ENCODE peak calls at places on chromosomes 7 and 10, in four cellular contexts. One of them, this sample, is unnamed.

GRCh38 chr7:7104971-7105370 is 77.4 kb upstream of the C1GALT1 start:
- DNase-seq in fibroblast of mammary gland: no peak
- DNase-seq in GM23248: no peak
- DNase-seq in stomach: no peak
- DNase-seq in this sample: no peak

GRCh38 chr7:108080094-108080656 is 50.0 kb downstream of the LAMB4 start:
- DNase-seq in fibroblast of mammary gland: no peak
- DNase-seq in stomach: no peak
- DNase-seq in GM23248: peak; percentile 13
- DNase-seq in this sample: no peak

GRCh38 chr7:100856871-100857282 is 4.4 kb downstream of the SLC12A9 start:
- DNase-seq in stomach: no peak
- DNase-seq in GM23248: no peak
- DNase-seq in fibroblast of mammary gland: no peak
- DNase-seq in this sample: no peak

GRCh38 chr10:133336131-133337078 is at the start of gene CALY:
- DNase-seq in fibroblast of mammary gland: no peak
- DNase-seq in stomach: peak; percentile 59
- DNase-seq in GM23248: peak; percentile 15
- DNase-seq in this sample: peak; percentile 49

GRCh38 chr7:39987641-39988347 is 37.7 kb downstream of the CDK13 start:
- DNase-seq in stomach: no peak
- DNase-seq in fibroblast of mammary gland: no peak
- DNase-seq in GM23248: no peak
- DNase-seq in this sample: no peak

GRCh38 chr10:88800152-88801125 is 2.1 kb upstream of the LIPM start:
- DNase-seq in fibroblast of mammary gland: peak; percentile 54
- DNase-seq in GM23248: peak; percentile 72
- DNase-seq in stomach: no peak
- DNase-seq in this sample: peak; percentile 1

GRCh38 chr7:117834983-117835664 is 38.1 kb downstream of the CTTNBP2 start:
- DNase-seq in stomach: no peak
- DNase-seq in fibroblast of mammary gland: no peak
- DNase-seq in GM23248: no peak
- DNase-seq in this sample: no peak

GRCh38 chr7:12583181-12583580 is 12.7 kb downstream of the SCIN start:
- DNase-seq in GM23248: peak; percentile 47
- DNase-seq in stomach: no peak
- DNase-seq in fibroblast of mammary gland: no peak
- DNase-seq in this sample: no peak

GRCh38 chr10:101843032-101843991 is at the start of gene KCNIP2:
- DNase-seq in stomach: no peak
- DNase-seq in fibroblast of mammary gland: no peak
- DNase-seq in GM23248: no peak
- DNase-seq in this sample: no peak

GRCh38 chr7:137146552-137146961 is 197.0 kb downstream of the PTN start:
- DNase-seq in GM23248: peak; percentile 81
- DNase-seq in fibroblast of mammary gland: peak; percentile 56
- DNase-seq in stomach: no peak
- DNase-seq in this sample: peak; percentile 4

GRCh38 chr7:3112499-3113134 is 69.0 kb upstream of the CARD11 start:
- DNase-seq in GM23248: no peak
- DNase-seq in stomach: no peak
- DNase-seq in fibroblast of mammary gland: no peak
- DNase-seq in this sample: no peak

GRCh38 chr10:130337305-130337640 is 201.1 kb downstream of the GLRX3 start:
- DNase-seq in fibroblast of mammary gland: no peak
- DNase-seq in GM23248: no peak
- DNase-seq in stomach: no peak
- DNase-seq in this sample: no peak

GRCh38 chr7:106421181-106421762 is 136.5 kb upstream of the NAMPT start:
- DNase-seq in GM23248: peak; percentile 89
- DNase-seq in fibroblast of mammary gland: peak; percentile 94
- DNase-seq in stomach: peak; percentile 43
- DNase-seq in this sample: peak; percentile 88

GRCh38 chr10:12628153-12628552 is 278.8 kb downstream of the CAMK1D start:
- DNase-seq in stomach: no peak
- DNase-seq in fibroblast of mammary gland: no peak
- DNase-seq in GM23248: no peak
- DNase-seq in this sample: no peak

GRCh38 chr10:27223964-27224363 is 16.6 kb downstream of the ACBD5 start:
- DNase-seq in GM23248: peak; percentile 62
- DNase-seq in stomach: peak; percentile 60
- DNase-seq in fibroblast of mammary gland: peak; percentile 48
- DNase-seq in this sample: peak; percentile 23

GRCh38 chr10:15084502-15084922 is 4.1 kb downstream of the ACBD7 start:
- DNase-seq in GM23248: peak; percentile 93
- DNase-seq in fibroblast of mammary gland: peak; percentile 95
- DNase-seq in stomach: peak; percentile 48
- DNase-seq in this sample: peak; percentile 61

GRCh38 chr7:84196007-84196551 is 1.5 kb upstream of the SEMA3A start:
- DNase-seq in GM23248: peak; percentile 72
- DNase-seq in fibroblast of mammary gland: peak; percentile 50
- DNase-seq in stomach: no peak
- DNase-seq in this sample: peak; percentile 33

GRCh38 chr10:99930731-99931550 is 78.8 kb downstream of the DNMBP start:
- DNase-seq in GM23248: no peak
- DNase-seq in stomach: peak; percentile 91
- DNase-seq in fibroblast of mammary gland: no peak
- DNase-seq in this sample: no peak

GRCh38 chr10:9608592-9608991 is 1409.1 kb upstream of the CELF2 start:
- DNase-seq in fibroblast of mammary gland: peak; percentile 55
- DNase-seq in stomach: no peak
- DNase-seq in GM23248: peak; percentile 57
- DNase-seq in this sample: no peak

GRCh38 chr10:24848169-24848688 is 104.2 kb downstream of the PRTFDC1 start:
- DNase-seq in stomach: no peak
- DNase-seq in fibroblast of mammary gland: peak; percentile 37
- DNase-seq in GM23248: peak; percentile 14
- DNase-seq in this sample: no peak

GRCh38 chr7:135645296-135645904 is 16.9 kb upstream of the STMP1 start:
- DNase-seq in GM23248: peak; percentile 83
- DNase-seq in fibroblast of mammary gland: peak; percentile 58
- DNase-seq in stomach: no peak
- DNase-seq in this sample: no peak

GRCh38 chr7:5284304-5285281 is 1.9 kb downstream of the SLC29A4 start:
- DNase-seq in fibroblast of mammary gland: peak; percentile 6
- DNase-seq in GM23248: no peak
- DNase-seq in stomach: peak; percentile 65
- DNase-seq in this sample: no peak

GRCh38 chr10:132384618-132385510 is 12.1 kb upstream of the PWWP2B start:
- DNase-seq in fibroblast of mammary gland: no peak
- DNase-seq in GM23248: peak; percentile 27
- DNase-seq in stomach: no peak
- DNase-seq in this sample: no peak

GRCh38 chr10:42926831-42927230 is 144.2 kb downstream of the BMS1 start:
- DNase-seq in GM23248: peak; percentile 65
- DNase-seq in fibroblast of mammary gland: peak; percentile 53
- DNase-seq in stomach: no peak
- DNase-seq in this sample: peak; percentile 63

GRCh38 chr10:60853107-60853506 is 74.8 kb downstream of the CDK1 start:
- DNase-seq in fibroblast of mammary gland: no peak
- DNase-seq in stomach: no peak
- DNase-seq in GM23248: peak; percentile 6
- DNase-seq in this sample: peak; percentile 21

GRCh38 chr7:80480566-80480965 is 31.3 kb downstream of the GNAT3 start:
- DNase-seq in stomach: no peak
- DNase-seq in GM23248: no peak
- DNase-seq in fibroblast of mammary gland: no peak
- DNase-seq in this sample: no peak

GRCh38 chr10:63627881-63628296 is 106.7 kb downstream of the REEP3 start:
- DNase-seq in stomach: no peak
- DNase-seq in GM23248: no peak
- DNase-seq in fibroblast of mammary gland: no peak
- DNase-seq in this sample: no peak

GRCh38 chr10:86035791-86036543 is 330.6 kb downstream of the GRID1 start:
- DNase-seq in stomach: peak; percentile 30
- DNase-seq in fibroblast of mammary gland: no peak
- DNase-seq in GM23248: no peak
- DNase-seq in this sample: no peak

DNA sequence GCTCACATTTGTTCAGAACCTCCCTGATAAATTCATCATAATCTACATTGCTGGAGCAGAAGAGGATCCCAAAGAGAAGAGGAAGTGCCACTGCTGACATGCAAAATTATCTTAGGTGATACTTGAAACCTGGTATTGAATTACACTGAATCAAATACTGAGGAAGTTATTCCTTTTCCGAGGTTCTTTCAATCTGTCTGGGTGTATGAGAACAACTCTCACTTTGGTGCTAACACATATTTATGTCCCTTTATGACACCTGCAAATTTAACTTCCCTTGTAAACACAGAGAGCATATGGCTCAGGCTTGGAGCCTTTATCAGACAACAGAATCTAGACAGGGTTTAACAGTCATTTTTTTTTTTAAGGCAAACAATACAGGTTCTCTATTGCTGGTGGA is 131.4 kb downstream of the SRPK2 start:
- DNase-seq in fibroblast of mammary gland: no peak
- DNase-seq in GM23248: no peak
- DNase-seq in stomach: no peak
- DNase-seq in this sample: no peak
- H3K4me3 ChIP-seq in fibroblast of mammary gland: no peak overlapping the region
- H3K4me3 ChIP-seq in GM23248: no peak overlapping the region
- H3K4me3 ChIP-seq in stomach: no peak overlapping the region
- H3K4me3 ChIP-seq in this sample: no peak overlapping the region

DNA sequence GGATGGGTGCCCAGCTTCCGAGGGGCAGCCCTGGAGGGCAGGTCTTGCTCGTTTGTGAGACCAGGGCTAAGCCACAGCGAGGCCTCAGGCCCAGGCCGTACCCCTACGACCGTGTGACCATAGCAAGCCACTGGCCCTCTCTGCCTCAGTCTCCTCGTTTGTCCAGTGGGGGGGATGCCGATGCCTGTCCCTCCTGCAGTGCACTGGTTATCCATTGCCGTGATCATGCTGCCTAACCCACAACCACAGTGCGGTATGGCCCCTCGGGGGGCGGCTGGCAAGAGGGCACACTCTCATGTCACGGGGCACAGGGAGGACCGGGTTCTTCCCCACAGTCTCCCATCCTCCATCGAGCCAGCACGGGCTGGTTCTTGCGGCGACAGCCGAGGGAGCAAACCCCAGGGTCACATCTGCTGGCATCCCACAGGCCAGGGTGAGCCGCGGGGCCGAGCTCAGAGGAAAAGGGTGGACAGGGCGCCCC is 80.5 kb downstream of the ELFN1 start:
- DNase-seq in GM23248: no peak
- DNase-seq in stomach: no peak
- DNase-seq in fibroblast of mammary gland: no peak
- DNase-seq in this sample: no peak
- H3K4me3 ChIP-seq in GM23248: no peak overlapping the region
- H3K4me3 ChIP-seq in stomach: no peak overlapping the region
- H3K4me3 ChIP-seq in fibroblast of mammary gland: no peak overlapping the region
- H3K4me3 ChIP-seq in this sample: no peak overlapping the region

GRCh38 chr7:18524248-18524647 is 28.7 kb downstream of the HDAC9 start:
- DNase-seq in fibroblast of mammary gland: no peak
- DNase-seq in stomach: no peak
- DNase-seq in GM23248: no peak
- DNase-seq in this sample: no peak

GRCh38 chr7:18521945-18522566 is 26.5 kb downstream of the HDAC9 start:
- DNase-seq in fibroblast of mammary gland: no peak
- DNase-seq in stomach: no peak
- DNase-seq in GM23248: no peak
- DNase-seq in this sample: no peak

GRCh38 chr7:18521236-18521589 is 25.7 kb downstream of the HDAC9 start:
- DNase-seq in stomach: no peak
- DNase-seq in fibroblast of mammary gland: no peak
- DNase-seq in GM23248: no peak
- DNase-seq in this sample: no peak

GRCh38 chr7:18518555-18518954 is 23.0 kb downstream of the HDAC9 start:
- DNase-seq in GM23248: no peak
- DNase-seq in fibroblast of mammary gland: no peak
- DNase-seq in stomach: no peak
- DNase-seq in this sample: no peak

DNA sequence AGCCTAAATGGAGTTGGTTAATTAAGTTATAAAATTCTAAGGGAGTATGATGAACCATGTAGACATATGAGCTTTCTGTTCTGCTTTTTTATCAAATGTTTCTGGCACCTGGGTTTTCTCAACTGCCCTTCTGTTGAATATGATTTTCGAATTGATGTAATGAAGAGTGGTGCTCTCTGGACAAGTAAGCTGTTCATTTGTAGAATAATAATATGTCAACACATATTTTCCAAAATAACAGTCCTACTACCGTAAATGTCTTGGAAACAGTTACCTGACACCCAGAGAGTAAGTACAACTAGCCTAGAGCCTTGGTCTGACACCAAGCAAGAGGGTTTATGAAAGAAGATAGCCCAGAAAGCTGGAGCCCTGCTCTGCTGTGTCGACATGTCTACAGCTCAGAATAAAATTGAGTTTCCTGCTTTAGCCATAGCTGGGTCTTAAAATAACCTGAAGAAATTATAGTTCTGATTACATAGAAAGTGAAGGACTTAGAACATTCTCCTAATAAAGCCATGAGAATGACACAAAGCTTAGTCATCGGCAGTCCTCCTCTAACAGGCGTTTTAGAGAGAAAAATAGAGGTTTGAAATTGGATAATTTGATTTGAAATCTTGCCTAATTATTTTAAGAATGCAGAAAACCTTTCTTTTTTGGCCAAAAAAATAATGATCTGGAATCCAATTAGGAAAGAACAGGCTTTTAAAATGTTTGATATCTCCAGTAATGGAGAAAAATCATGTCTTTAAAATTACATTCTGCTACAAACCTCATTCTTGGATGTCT is 25.1 kb downstream of the HDAC9 start:
- DNase-seq in stomach: no peak
- DNase-seq in GM23248: peak; percentile 73
- DNase-seq in fibroblast of mammary gland: peak; percentile 72
- DNase-seq in this sample: no peak
- H3K4me3 ChIP-seq in stomach: no peak overlapping the region
- H3K4me3 ChIP-seq in GM23248: peak overlapping the region; percentile 18
- H3K4me3 ChIP-seq in fibroblast of mammary gland: no peak overlapping the region
- H3K4me3 ChIP-seq in this sample: no peak overlapping the region

GRCh38 chr10:7492660-7493046 is 81.8 kb upstream of the SFMBT2 start:
- DNase-seq in fibroblast of mammary gland: no peak
- DNase-seq in stomach: no peak
- DNase-seq in GM23248: no peak
- DNase-seq in this sample: no peak
- H3K4me3 ChIP-seq in fibroblast of mammary gland: no peak overlapping the region
- H3K4me3 ChIP-seq in stomach: no peak overlapping the region
- H3K4me3 ChIP-seq in GM23248: no peak overlapping the region
- H3K4me3 ChIP-seq in this sample: no peak overlapping the region

GRCh38 chr10:7707102-7707501 is 4.0 kb downstream of the ITIH2 start:
- DNase-seq in fibroblast of mammary gland: no peak
- DNase-seq in stomach: no peak
- DNase-seq in GM23248: no peak
- DNase-seq in this sample: no peak
- H3K4me3 ChIP-seq in fibroblast of mammary gland: no peak overlapping the region
- H3K4me3 ChIP-seq in stomach: no peak overlapping the region
- H3K4me3 ChIP-seq in GM23248: no peak overlapping the region
- H3K4me3 ChIP-seq in this sample: no peak overlapping the region

GRCh38 chr7:116327751-116328150 is 117.4 kb downstream of the TES start:
- DNase-seq in stomach: no peak
- DNase-seq in fibroblast of mammary gland: peak; percentile 96
- DNase-seq in GM23248: peak; percentile 70
- DNase-seq in this sample: no peak
- H3K4me3 ChIP-seq in stomach: no peak overlapping the region
- H3K4me3 ChIP-seq in fibroblast of mammary gland: peak overlapping the region; percentile 35
- H3K4me3 ChIP-seq in GM23248: no peak overlapping the region
- H3K4me3 ChIP-seq in this sample: no peak overlapping the region